ENCODE peak calls at places on chromosomes 6 and 20, in four cellular contexts. E is thoracic aorta, H is PC-9, S is esophagus muscularis mucosa. V is an unnamed sample.

GRCh38 chr20:4791121-4791520 is 69.4 kb downstream of the PRND start:
- DNase-seq in E (no peak), H (no peak), S (no peak), V (no peak)

GRCh38 chr6:146543940-146544661 is 468 bp downstream of the RAB32 start:
- DNase-seq in E (peak; percentile 2), H (no peak), S (peak; percentile 93), V (peak; percentile 49)

GRCh38 chr6:36721369-36722140 is 23.9 kb downstream of the RAB44 start:
- DNase-seq in E (no peak), H (peak; percentile 24), S (no peak), V (no peak)

GRCh38 chr6:26097268-26097875 is 10.1 kb downstream of the HFE start:
- DNase-seq in E (peak; percentile 20), H (peak; percentile 61), S (no peak), V (peak; percentile 66)

GRCh38 chr6:6696867-6697531 is 108.5 kb downstream of the LY86 start:
- DNase-seq in E (no peak), H (peak; percentile 57), S (no peak), V (peak; percentile 78)

GRCh38 chr6:54647301-54647664 is 199.3 kb upstream of the FAM83B start:
- DNase-seq in E (no peak), H (no peak), S (no peak), V (no peak)

GRCh38 chr6:150490586-150490985 is 109.1 kb upstream of the PLEKHG1 start:
- DNase-seq in E (no peak), H (peak; percentile 52), S (peak; percentile 47), V (no peak)

GRCh38 chr6:127342296-127342945 is 988 bp downstream of the ECHDC1 start:
- DNase-seq in E (no peak), H (no peak), S (no peak), V (no peak)

GRCh38 chr20:48657426-48658197 is 170.2 kb downstream of the PREX1 start:
- DNase-seq in E (peak; percentile 28), H (peak; percentile 73), S (no peak), V (peak; percentile 70)

GRCh38 chr6:15184441-15184861 is 61.4 kb upstream of the JARID2 start:
- DNase-seq in E (no peak), H (no peak), S (no peak), V (no peak)

GRCh38 chr6:48109902-48110301 is 1.1 kb downstream of the PTCHD4 start:
- DNase-seq in E (no peak), H (no peak), S (no peak), V (no peak)

GRCh38 chr6:56618050-56618449 is 24.6 kb downstream of the DST start:
- DNase-seq in E (no peak), H (no peak), S (no peak), V (no peak)
- TF ChIP-seq CTCF in E (no peak), H (no peak), S (no peak), V (peak; percentile 30)

DNA sequence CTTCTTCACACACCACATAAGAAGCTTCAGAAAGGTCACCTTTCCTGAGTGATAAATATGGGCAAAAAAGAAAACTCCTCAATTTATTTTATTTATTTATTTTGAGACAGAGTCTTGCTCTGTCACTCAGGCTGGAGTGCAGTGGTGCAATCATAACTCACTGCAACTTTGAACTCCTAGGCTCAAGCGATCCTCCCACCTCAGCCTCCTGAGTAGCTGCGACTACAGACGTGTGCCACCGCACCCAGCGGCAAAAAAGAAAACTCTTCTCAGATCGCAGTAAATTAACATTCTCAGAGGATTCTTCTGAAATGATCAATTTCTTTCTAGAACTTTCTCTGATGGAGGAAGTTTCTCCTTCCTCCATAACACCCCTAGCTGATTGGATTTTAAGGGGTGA is 111.2 kb downstream of the TRERF1 start:
- DNase-seq in E (no peak), H (no peak), S (no peak), V (no peak)
- H3K4me3 ChIP-seq in E (no peak overlapping the region), H (no peak overlapping the region), S (no peak overlapping the region), V (no peak overlapping the region)

GRCh38 chr6:128519132-128519930 is 1.1 kb downstream of the PTPRK start:
- DNase-seq in E (no peak), H (peak; percentile 53), S (no peak), V (peak; percentile 45)
- TF ChIP-seq CTCF in E (peak; percentile 27), H (no peak), S (peak; percentile 22), V (peak; percentile 10)

DNA sequence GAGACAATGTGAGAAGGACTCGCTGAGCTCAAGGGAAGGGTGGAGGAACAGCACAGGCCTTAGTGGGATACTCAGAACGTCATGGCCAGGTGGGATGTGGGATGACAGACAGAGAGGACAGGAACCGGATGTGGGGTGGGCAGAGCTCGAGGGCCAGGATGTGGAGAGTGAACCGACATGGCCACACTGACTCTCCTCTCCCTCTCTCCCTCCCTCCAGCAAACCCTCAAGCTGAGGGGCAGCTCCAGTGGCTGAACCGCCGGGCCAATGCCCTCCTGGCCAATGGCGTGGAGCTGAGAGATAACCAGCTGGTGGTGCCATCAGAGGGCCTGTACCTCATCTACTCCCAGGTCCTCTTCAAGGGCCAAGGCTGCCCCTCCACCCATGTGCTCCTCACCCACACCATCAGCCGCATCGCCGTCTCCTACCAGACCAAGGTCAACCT is 1.6 kb downstream of the TNF start:
- DNase-seq in E (no peak), H (no peak), S (no peak), V (no peak)
- H3K4me3 ChIP-seq in E (peak overlapping the region; percentile 67), H (no peak overlapping the region), S (no peak overlapping the region), V (no peak overlapping the region)

DNA sequence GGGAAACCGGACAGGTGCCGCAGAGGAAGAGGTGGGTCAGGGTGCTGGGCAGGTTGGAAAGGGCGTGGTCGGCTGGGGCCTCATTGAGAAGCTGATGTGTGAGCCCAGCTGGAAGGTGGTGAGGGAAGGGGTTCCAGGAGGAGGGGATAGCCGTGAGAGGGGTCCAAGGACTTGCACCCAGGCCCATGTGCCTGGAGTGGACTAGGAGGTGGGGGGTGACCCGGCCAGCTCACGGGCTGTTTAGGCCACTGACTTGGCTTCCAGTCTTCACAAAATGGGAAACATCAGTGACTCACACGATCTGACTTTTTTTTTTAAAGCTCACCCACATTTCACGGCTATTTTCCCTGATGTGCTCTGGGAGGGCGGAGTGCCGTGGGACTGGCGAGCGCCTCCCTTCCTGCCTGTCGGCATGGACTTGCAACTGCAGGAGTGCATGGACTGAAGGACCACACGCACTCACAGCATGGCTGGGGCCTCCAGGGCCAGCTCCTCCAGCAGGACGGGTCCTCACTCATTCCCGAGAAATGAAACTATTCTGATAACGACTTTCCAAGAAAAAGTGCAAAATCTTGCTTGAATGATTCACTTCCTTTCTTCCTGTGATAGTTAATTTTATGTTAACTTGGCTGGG is 13.5 kb upstream of the PDE10A start:
- DNase-seq in E (no peak), H (no peak), S (no peak), V (peak; percentile 56)
- TF ChIP-seq CTCF in E (no peak), H (no peak), S (no peak), V (peak; percentile 10)

V was measured in fibroblast of mammary gland.